ENCODE peak calls at places on chromosome 10, in ten cellular contexts. E is naive thymus-derived CD4-positive, alpha-beta T cell; J is heart left ventricle; W is breast epithelium; D is trophoblast cell; F is thoracic aorta; Z is heart right ventricle; G is right cardiac atrium; I is small intestine; A is A549. P is an unnamed sample.
A peak's percentile ranks its signal among the peaks of the same experiment; 100 is the strongest.

GRCh38 chr10:78301481-78301880 is 267.8 kb downstream of the RPS24 start:
- DNase-seq in D (peak; percentile 68), F (no peak), I (no peak), G (no peak), E (no peak), W (no peak), Z (no peak), A (no peak), J (no peak), P (peak; percentile 63)

GRCh38 chr10:31384589-31384949 is 65.6 kb downstream of the ZEB1 start:
- DNase-seq in F (no peak), I (no peak), D (no peak), A (no peak), J (no peak), E (no peak), G (no peak), Z (no peak), W (no peak), P (no peak)

GRCh38 chr10:18294633-18295032 is 154.4 kb downstream of the CACNB2 start:
- DNase-seq in W (no peak), G (no peak), D (peak; percentile 70), J (no peak), Z (no peak), A (no peak), F (no peak), I (no peak), E (no peak), P (no peak)

GRCh38 chr10:104835422-104835821 is 194.3 kb downstream of the SORCS3 start:
- DNase-seq in Z (no peak), A (no peak), F (no peak), D (no peak), W (no peak), E (no peak), G (no peak), I (no peak), J (no peak), P (no peak)

GRCh38 chr10:118669020-118669766 is 73.7 kb upstream of the PRLHR start:
- DNase-seq in Z (no peak), J (peak; percentile 38), I (no peak), A (no peak), E (no peak), D (no peak), W (no peak), G (peak; percentile 69), F (no peak), P (no peak)

GRCh38 chr10:19788902-19789301 is 27.3 kb upstream of the PLXDC2 start:
- DNase-seq in A (no peak), I (no peak), D (no peak), F (no peak), E (no peak), W (no peak), G (no peak), Z (no peak), J (no peak), P (no peak)

GRCh38 chr10:112875474-112876267 is 74.4 kb upstream of the TCF7L2 start:
- DNase-seq in I (no peak), G (no peak), A (peak; percentile 78), E (no peak), J (no peak), F (peak; percentile 5), D (peak; percentile 45), Z (no peak), W (no peak), P (no peak)

GRCh38 chr10:121900443-121901174 is 27.2 kb downstream of the ATE1 start:
- DNase-seq in F (no peak), D (peak; percentile 87), A (peak; percentile 71), E (no peak), G (no peak), I (peak; percentile 74), Z (no peak), J (no peak), W (no peak), P (no peak)

GRCh38 chr10:132390455-132391371 is 6.3 kb upstream of the PWWP2B start:
- DNase-seq in A (no peak), D (no peak), Z (no peak), I (no peak), J (no peak), F (no peak), G (peak; percentile 24), W (no peak), E (no peak), P (no peak)

GRCh38 chr10:79084972-79085597 is 16.3 kb downstream of the ZMIZ1 start:
- DNase-seq in I (no peak), G (peak; percentile 79), J (peak; percentile 58), W (no peak), D (no peak), A (no peak), F (no peak), E (no peak), Z (peak; percentile 48), P (no peak)

GRCh38 chr10:15300145-15300544 is 70.9 kb downstream of the FAM171A1 start:
- DNase-seq in D (no peak), E (no peak), G (no peak), I (no peak), W (no peak), F (no peak), Z (no peak), J (no peak), A (no peak), P (no peak)
- H3K27ac ChIP-seq in D (no peak overlapping the region), E (no peak overlapping the region), G (no peak overlapping the region), I (no peak overlapping the region), W (no peak overlapping the region), F (no peak overlapping the region), Z (peak overlapping the region; percentile 4), J (no peak overlapping the region), A (no peak overlapping the region), P (no peak overlapping the region)

DNA sequence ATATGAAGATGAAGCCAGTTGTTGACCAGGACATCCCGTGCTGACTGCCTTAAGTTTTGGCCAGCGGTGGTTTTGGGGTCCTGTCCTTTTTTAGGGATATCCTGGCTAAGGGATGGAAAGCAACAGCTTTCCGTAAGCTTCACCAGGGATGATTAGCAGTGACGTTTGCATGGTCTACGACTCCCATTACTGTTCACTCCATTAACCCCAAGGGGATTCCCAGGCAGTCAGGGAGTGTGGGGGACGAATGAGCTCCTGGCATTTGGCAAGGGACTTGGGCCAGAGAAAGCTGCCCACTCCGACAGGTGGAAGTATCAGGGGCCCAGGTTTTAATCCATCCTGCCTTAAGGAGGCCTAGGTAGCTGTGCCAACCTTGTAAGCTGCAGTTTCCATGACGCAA is 66.8 kb downstream of the ITGB1 start:
- DNase-seq in G (no peak), E (no peak), F (no peak), I (no peak), W (no peak), D (no peak), A (no peak), Z (no peak), J (no peak), P (no peak)
- H3K4me1 ChIP-seq in G (no peaks in the 10 kb centered on the region), E (no peaks in the 10 kb centered on the region), F (no peaks in the 10 kb centered on the region), I (no peaks in the 10 kb centered on the region), W (no peaks in the 10 kb centered on the region), D (peaks cover 2% of the 10 kb centered on the region), A (peaks cover 4% of the 10 kb centered on the region), Z (no peaks in the 10 kb centered on the region), J (no peaks in the 10 kb centered on the region), P (no peaks in the 10 kb centered on the region)

DNA sequence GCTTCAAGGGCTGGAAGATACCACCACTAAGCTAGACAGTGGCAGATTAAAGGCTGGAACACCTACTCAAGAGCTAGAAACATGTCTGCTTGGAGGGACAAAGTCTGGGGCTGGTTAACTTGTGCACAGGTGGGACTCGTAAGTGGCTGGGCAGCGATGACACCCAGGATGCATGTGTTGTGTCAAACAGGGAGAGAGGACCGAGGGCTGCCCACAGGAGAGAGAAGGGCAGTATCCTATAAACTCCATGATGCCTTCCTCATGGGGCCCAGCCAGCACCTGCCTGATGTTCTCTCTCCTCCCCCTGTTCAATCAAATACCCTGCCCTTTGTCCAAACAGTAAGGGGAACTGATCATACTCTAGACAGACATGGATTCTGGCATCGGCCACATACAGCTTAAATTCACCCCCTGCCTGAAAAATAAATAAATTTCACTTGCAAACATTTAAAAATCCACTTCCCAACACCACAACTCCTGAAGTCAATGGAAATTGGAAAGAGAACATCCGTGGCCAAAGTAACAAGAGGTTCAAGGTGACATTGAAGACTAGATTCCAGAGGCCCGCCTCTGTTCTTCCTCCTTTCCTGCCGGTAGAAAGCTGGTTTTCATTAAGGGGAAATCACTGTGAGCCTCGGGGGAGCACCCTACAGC is 50.6 kb downstream of the CHST15 start:
- DNase-seq in D (no peak), A (no peak), J (no peak), E (no peak), F (no peak), I (no peak), G (no peak), W (no peak), Z (no peak), P (no peak)
- H3K27ac ChIP-seq in D (no peak overlapping the region), A (no peak overlapping the region), J (no peak overlapping the region), E (no peak overlapping the region), F (no peak overlapping the region), I (no peak overlapping the region), G (no peak overlapping the region), W (no peak overlapping the region), Z (no peak overlapping the region), P (no peak overlapping the region)

GRCh38 chr10:3054816-3055202 is 12.5 kb upstream of the PFKP start:
- DNase-seq in Z (no peak), A (no peak), W (no peak), G (no peak), E (no peak), F (no peak), D (peak; percentile 49), J (no peak), I (peak; percentile 40), P (no peak)

GRCh38 chr10:3060481-3060889 is 6.9 kb upstream of the PFKP start:
- DNase-seq in F (no peak), A (no peak), I (no peak), G (no peak), E (no peak), D (no peak), Z (no peak), J (no peak), W (no peak), P (no peak)

GRCh38 chr10:3059974-3060373 is 7.4 kb upstream of the PFKP start:
- DNase-seq in E (no peak), I (no peak), W (no peak), Z (no peak), D (no peak), G (no peak), J (no peak), A (no peak), F (no peak), P (no peak)

GRCh38 chr10:3056280-3057037 is 10.9 kb upstream of the PFKP start:
- DNase-seq in A (no peak), F (no peak), Z (no peak), G (no peak), D (peak; percentile 67), J (no peak), I (no peak), W (no peak), E (no peak), P (no peak)

GRCh38 chr10:3057946-3058345 is 9.4 kb upstream of the PFKP start:
- DNase-seq in Z (no peak), A (no peak), I (no peak), D (no peak), G (peak; percentile 27), W (no peak), E (no peak), F (no peak), J (no peak), P (no peak)
- H3K4me1 ChIP-seq in Z (peaks cover 12% of the 10 kb centered on the region), A (peaks cover 21% of the 10 kb centered on the region), I (peaks cover 2% of the 10 kb centered on the region), D (peaks cover 27% of the 10 kb centered on the region), G (peaks cover 2% of the 10 kb centered on the region), W (no peaks in the 10 kb centered on the region), E (no peaks in the 10 kb centered on the region), F (no peaks in the 10 kb centered on the region), J (no peaks in the 10 kb centered on the region), P (no peaks in the 10 kb centered on the region)

P was measured in gastrocnemius medialis.